ENCODE peak calls at places on chromosomes 1 and 21, in four cellular contexts. One of them, this sample, is unnamed.

GRCh38 chr21:42421018-42421793 is 17.5 kb downstream of the UBASH3A start:
- DNase-seq in H1: no peak
- DNase-seq in GM12878: no peak
- DNase-seq in K562: no peak
- DNase-seq in this sample: no peak

GRCh38 chr21:16571594-16571993 is 841.8 kb downstream of the USP25 start:
- DNase-seq in H1: no peak
- DNase-seq in GM12878: no peak
- DNase-seq in K562: no peak
- DNase-seq in this sample: no peak

GRCh38 chr1:177802304-177802703 is 167.6 kb downstream of the SEC16B start:
- DNase-seq in H1: no peak
- DNase-seq in GM12878: no peak
- DNase-seq in K562: no peak
- DNase-seq in this sample: no peak

GRCh38 chr21:42407476-42407875 is 3.8 kb downstream of the UBASH3A start:
- DNase-seq in H1: no peak
- DNase-seq in GM12878: no peak
- DNase-seq in K562: no peak
- DNase-seq in this sample: no peak

GRCh38 chr21:39720126-39720778 is 24.7 kb upstream of the IGSF5 start:
- DNase-seq in H1: no peak
- DNase-seq in GM12878: no peak
- DNase-seq in K562: no peak
- DNase-seq in this sample: no peak

GRCh38 chr1:67256291-67257172 is 51.1 kb upstream of the IL12RB2 start:
- DNase-seq in H1: no peak
- DNase-seq in GM12878: no peak
- DNase-seq in K562: no peak
- DNase-seq in this sample: no peak

GRCh38 chr1:236836157-236836556 is 41.1 kb downstream of the MTR start:
- DNase-seq in H1: no peak
- DNase-seq in GM12878: no peak
- DNase-seq in K562: no peak
- DNase-seq in this sample: no peak

GRCh38 chr1:18440385-18441226 is 40.1 kb upstream of the KLHDC7A start:
- DNase-seq in H1: no peak
- DNase-seq in GM12878: no peak
- DNase-seq in K562: no peak
- DNase-seq in this sample: no peak

GRCh38 chr1:17066530-17067426 is 12.9 kb upstream of the SDHB start:
- DNase-seq in H1: no peak
- DNase-seq in GM12878: no peak
- DNase-seq in K562: no peak
- DNase-seq in this sample: no peak

GRCh38 chr1:93959413-93959812 is 50.2 kb upstream of the GCLM start:
- DNase-seq in H1: no peak
- DNase-seq in GM12878: no peak
- DNase-seq in K562: no peak
- DNase-seq in this sample: no peak

GRCh38 chr1:47568763-47569162 is 130.9 kb downstream of the FOXD2 start:
- DNase-seq in H1: no peak
- DNase-seq in GM12878: no peak
- DNase-seq in K562: no peak
- DNase-seq in this sample: no peak

GRCh38 chr1:167198518-167199133 is 22.1 kb upstream of the POU2F1 start:
- DNase-seq in H1: no peak
- DNase-seq in GM12878: no peak
- DNase-seq in K562: no peak
- DNase-seq in this sample: no peak

GRCh38 chr1:3352084-3352951 is 102.1 kb upstream of the ARHGEF16 start:
- DNase-seq in H1: peak
- DNase-seq in GM12878: no peak
- DNase-seq in K562: no peak
- DNase-seq in this sample: peak

GRCh38 chr1:6116137-6116536 is 64.0 kb downstream of the CHD5 start:
- DNase-seq in H1: no peak
- DNase-seq in GM12878: no peak
- DNase-seq in K562: no peak
- DNase-seq in this sample: peak

GRCh38 chr1:24556414-24556795 is 518 bp downstream of the NCMAP start:
- DNase-seq in H1: no peak
- DNase-seq in GM12878: no peak
- DNase-seq in K562: no peak
- DNase-seq in this sample: no peak

GRCh38 chr21:42541174-42541573 is 27.5 kb downstream of the SLC37A1 start:
- DNase-seq in H1: no peak
- DNase-seq in GM12878: no peak
- DNase-seq in K562: no peak
- DNase-seq in this sample: no peak

GRCh38 chr1:204431310-204432184 is 19.9 kb upstream of the PPP1R15B start:
- DNase-seq in H1: peak
- DNase-seq in GM12878: no peak
- DNase-seq in K562: peak
- DNase-seq in this sample: peak

GRCh38 chr1:224726783-224727182 is 110.7 kb downstream of the CNIH3 start:
- DNase-seq in H1: no peak
- DNase-seq in GM12878: no peak
- DNase-seq in K562: peak
- DNase-seq in this sample: peak

GRCh38 chr1:109803901-109804331 is 40.2 kb upstream of the EPS8L3 start:
- DNase-seq in H1: no peak
- DNase-seq in GM12878: no peak
- DNase-seq in K562: no peak
- DNase-seq in this sample: no peak

GRCh38 chr1:14027099-14027498 is 327.1 kb downstream of the PRDM2 start:
- DNase-seq in H1: no peak
- DNase-seq in GM12878: no peak
- DNase-seq in K562: no peak
- DNase-seq in this sample: no peak

GRCh38 chr1:174114788-174115448 is 44.4 kb upstream of the RABGAP1L start:
- DNase-seq in H1: peak
- DNase-seq in GM12878: no peak
- DNase-seq in K562: peak
- DNase-seq in this sample: peak

GRCh38 chr21:14762734-14763694 is 216.9 kb upstream of the SAMSN1 start:
- DNase-seq in H1: no peak
- DNase-seq in GM12878: peak
- DNase-seq in K562: peak
- DNase-seq in this sample: no peak

GRCh38 chr1:236280438-236281285 is 1.1 kb downstream of the ERO1B start:
- DNase-seq in H1: peak
- DNase-seq in GM12878: no peak
- DNase-seq in K562: peak
- DNase-seq in this sample: no peak

GRCh38 chr1:30095051-30095450 is 628.3 kb downstream of the MATN1 start:
- DNase-seq in H1: no peak
- DNase-seq in GM12878: no peak
- DNase-seq in K562: no peak
- DNase-seq in this sample: no peak

GRCh38 chr1:74969566-74970135 is 164.5 kb upstream of the LHX8 start:
- DNase-seq in H1: no peak
- DNase-seq in GM12878: no peak
- DNase-seq in K562: no peak
- DNase-seq in this sample: no peak

GRCh38 chr1:163084330-163084729 is 15.2 kb downstream of the RGS4 start:
- DNase-seq in H1: no peak
- DNase-seq in GM12878: no peak
- DNase-seq in K562: no peak
- DNase-seq in this sample: peak

GRCh38 chr1:234656070-234656875 is 46.3 kb upstream of the IRF2BP2 start:
- DNase-seq in H1: peak
- DNase-seq in GM12878: no peak
- DNase-seq in K562: no peak
- DNase-seq in this sample: peak
- H2AFZ ChIP-seq in H1: peak
- H2AFZ ChIP-seq in GM12878: no peak
- H2AFZ ChIP-seq in K562: no peak
- H2AFZ ChIP-seq in this sample: peak

GRCh38 chr1:233935277-233935868 is 30.9 kb downstream of the SLC35F3 start:
- DNase-seq in H1: no peak
- DNase-seq in GM12878: no peak
- DNase-seq in K562: no peak
- DNase-seq in this sample: no peak
- TF ChIP-seq CHD1 in H1: no peak
- TF ChIP-seq CHD1 in GM12878: no peak
- TF ChIP-seq CHD1 in K562: no peak
- TF ChIP-seq CHD1 in this sample: no peak

GRCh38 chr1:7388141-7388487 is 383.0 kb upstream of the VAMP3 start:
- DNase-seq in H1: peak
- DNase-seq in GM12878: no peak
- DNase-seq in K562: no peak
- DNase-seq in this sample: no peak
- H2AFZ ChIP-seq in H1: no peak
- H2AFZ ChIP-seq in GM12878: no peak
- H2AFZ ChIP-seq in K562: no peak
- H2AFZ ChIP-seq in this sample: peak

GRCh38 chr1:210291786-210292275 is 36.9 kb upstream of the HHAT start:
- DNase-seq in H1: no peak
- DNase-seq in GM12878: no peak
- DNase-seq in K562: no peak
- DNase-seq in this sample: no peak

GRCh38 chr1:210291088-210291487 is 37.6 kb upstream of the HHAT start:
- DNase-seq in H1: no peak
- DNase-seq in GM12878: no peak
- DNase-seq in K562: no peak
- DNase-seq in this sample: no peak

GRCh38 chr1:210294991-210295773 is 33.5 kb upstream of the HHAT start:
- DNase-seq in H1: no peak
- DNase-seq in GM12878: no peak
- DNase-seq in K562: no peak
- DNase-seq in this sample: no peak

GRCh38 chr1:210292276-210292851 is 36.3 kb upstream of the HHAT start:
- DNase-seq in H1: peak
- DNase-seq in GM12878: no peak
- DNase-seq in K562: peak
- DNase-seq in this sample: no peak

DNA sequence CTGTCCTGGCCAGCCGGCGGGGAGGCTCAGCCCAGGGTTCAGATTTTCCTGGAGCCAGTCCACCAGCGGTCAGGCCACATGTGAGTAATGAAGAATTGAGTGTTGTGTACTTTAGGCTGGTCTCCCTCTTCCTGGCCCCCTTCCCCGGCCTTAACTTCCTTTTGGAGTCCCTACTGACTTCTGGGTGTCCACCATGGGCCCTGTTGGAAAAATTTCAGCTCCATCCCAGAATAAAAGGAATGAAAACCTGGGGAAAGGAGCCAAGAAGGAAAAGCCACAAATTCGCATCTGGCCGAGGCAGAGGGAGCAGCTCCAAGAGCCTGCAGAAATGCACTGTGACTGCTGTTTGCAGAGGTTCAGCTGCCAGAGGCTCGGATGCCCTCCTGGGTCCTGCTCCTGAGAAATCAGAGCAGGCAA is 35.5 kb upstream of the HHAT start:
- DNase-seq in H1: no peak
- DNase-seq in GM12878: no peak
- DNase-seq in K562: no peak
- DNase-seq in this sample: peak
- TF ChIP-seq CHD1 in H1: no peak
- TF ChIP-seq CHD1 in GM12878: no peak
- TF ChIP-seq CHD1 in K562: no peak
- TF ChIP-seq CHD1 in this sample: no peak

GRCh38 chr21:26226724-26227123 is 56.2 kb upstream of the APP start:
- DNase-seq in H1: no peak
- DNase-seq in GM12878: no peak
- DNase-seq in K562: no peak
- DNase-seq in this sample: no peak
- H2AFZ ChIP-seq in H1: no peak
- H2AFZ ChIP-seq in GM12878: no peak
- H2AFZ ChIP-seq in K562: no peak
- H2AFZ ChIP-seq in this sample: no peak

GRCh38 chr1:44483089-44483488 is 78.0 kb downstream of the RNF220 start:
- DNase-seq in H1: no peak
- DNase-seq in GM12878: no peak
- DNase-seq in K562: no peak
- DNase-seq in this sample: no peak

GRCh38 chr1:44489481-44489880 is 84.4 kb downstream of the RNF220 start:
- DNase-seq in H1: no peak
- DNase-seq in GM12878: no peak
- DNase-seq in K562: no peak
- DNase-seq in this sample: peak

GRCh38 chr1:44484155-44484688 is 79.2 kb downstream of the RNF220 start:
- DNase-seq in H1: no peak
- DNase-seq in GM12878: no peak
- DNase-seq in K562: no peak
- DNase-seq in this sample: no peak

GRCh38 chr1:44485229-44485932 is 80.3 kb downstream of the RNF220 start:
- DNase-seq in H1: no peak
- DNase-seq in GM12878: no peak
- DNase-seq in K562: peak
- DNase-seq in this sample: peak

GRCh38 chr1:44485933-44486475 is 80.9 kb downstream of the RNF220 start:
- DNase-seq in H1: no peak
- DNase-seq in GM12878: no peak
- DNase-seq in K562: peak
- DNase-seq in this sample: no peak
- TF ChIP-seq CHD1 in H1: no peak
- TF ChIP-seq CHD1 in GM12878: no peak
- TF ChIP-seq CHD1 in K562: no peak
- TF ChIP-seq CHD1 in this sample: no peak

DNA sequence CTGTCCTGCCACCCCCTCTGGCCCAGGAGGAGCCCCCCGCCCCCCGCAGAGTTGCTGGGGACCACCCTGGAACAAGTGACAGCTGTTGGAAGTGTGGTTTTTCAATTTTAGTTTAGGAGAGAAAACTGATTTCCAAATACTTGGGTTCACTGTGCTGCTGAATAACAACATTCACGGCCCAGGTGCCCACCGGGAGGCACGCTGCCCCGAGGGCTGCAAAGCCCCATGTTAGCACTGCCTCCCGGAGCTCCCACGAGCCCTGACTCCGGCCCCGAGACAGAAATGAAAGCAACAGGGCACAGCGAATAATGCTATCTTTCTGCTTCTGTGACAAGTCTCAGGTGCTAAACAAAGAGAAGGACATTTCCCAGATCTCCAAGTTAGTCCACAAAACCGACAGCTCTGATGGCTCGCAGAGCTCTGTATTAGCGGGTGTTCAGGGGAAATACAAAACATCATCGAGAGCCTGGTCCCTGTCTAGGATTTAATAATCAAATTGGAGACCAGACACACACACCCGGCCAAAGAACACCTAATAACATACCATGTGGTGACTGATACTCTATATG is 451.5 kb downstream of the KIF26B start:
- DNase-seq in H1: no peak
- DNase-seq in GM12878: no peak
- DNase-seq in K562: no peak
- DNase-seq in this sample: no peak
- H2AFZ ChIP-seq in H1: no peak
- H2AFZ ChIP-seq in GM12878: no peak
- H2AFZ ChIP-seq in K562: no peak
- H2AFZ ChIP-seq in this sample: no peak

This sample was measured in IMR-90.